ENCODE peak calls at places on chromosomes 13 and 19, in seven cellular contexts. R, J, H, C, W, X and B are unnamed samples.

GRCh38 chr13:106063591-106064308 is 471.7 kb downstream of the EFNB2 start:
- DNase-seq in R (no peak), J (peak), H (no peak), C (peak), W (no peak), X (no peak), B (no peak)

GRCh38 chr19:30073152-30074000 is 131.3 kb downstream of the URI1 start:
- DNase-seq in R (no peak), J (no peak), H (peak), C (no peak), W (no peak), X (peak), B (no peak)

GRCh38 chr13:113064534-113065405 is 40.8 kb upstream of the F7 start:
- DNase-seq in R (peak), J (peak), H (no peak), C (peak), W (no peak), X (no peak), B (no peak)

GRCh38 chr13:25687622-25688225 is 315.9 kb downstream of the ATP8A2 start:
- DNase-seq in R (no peak), J (no peak), H (no peak), C (peak), W (no peak), X (no peak), B (no peak)

GRCh38 chr13:40876020-40876738 is 86.8 kb downstream of the SLC25A15 start:
- DNase-seq in R (no peak), J (no peak), H (no peak), C (no peak), W (no peak), X (no peak), B (no peak)

GRCh38 chr13:70388935-70389334 is 280.7 kb upstream of the KLHL1 start:
- DNase-seq in R (no peak), J (no peak), H (no peak), C (no peak), W (no peak), X (no peak), B (no peak)

GRCh38 chr19:14152713-14153112 is 16.3 kb upstream of the ASF1B start:
- DNase-seq in R (no peak), J (no peak), H (no peak), C (no peak), W (no peak), X (no peak), B (no peak)

GRCh38 chr13:51632643-51633357 is 48.5 kb downstream of the WDFY2 start:
- DNase-seq in R (peak), J (peak), H (no peak), C (no peak), W (no peak), X (no peak), B (no peak)

GRCh38 chr19:5228932-5229777 is 111.5 kb downstream of the PTPRS start:
- DNase-seq in R (no peak), J (no peak), H (no peak), C (peak), W (no peak), X (no peak), B (no peak)

GRCh38 chr19:57099199-57099661 is 20.6 kb upstream of the USP29 start:
- DNase-seq in R (no peak), J (peak), H (no peak), C (peak), W (no peak), X (peak), B (peak)

GRCh38 chr13:100495455-100495854 is 93.1 kb downstream of the GGACT start:
- DNase-seq in R (no peak), J (no peak), H (no peak), C (no peak), W (peak), X (no peak), B (no peak)

GRCh38 chr19:13804830-13805683 is 9.8 kb downstream of the ZSWIM4 start:
- DNase-seq in R (no peak), J (no peak), H (no peak), C (no peak), W (no peak), X (no peak), B (no peak)

GRCh38 chr19:2517881-2518601 is 42.1 kb downstream of the GADD45B start:
- DNase-seq in R (no peak), J (no peak), H (no peak), C (no peak), W (no peak), X (no peak), B (no peak)

GRCh38 chr19:19387108-19387507 is 18.4 kb upstream of the GATAD2A start:
- DNase-seq in R (no peak), J (no peak), H (no peak), C (no peak), W (no peak), X (no peak), B (no peak)

GRCh38 chr19:51075998-51076397 is 6.7 kb downstream of the KLK14 start:
- DNase-seq in R (no peak), J (no peak), H (no peak), C (no peak), W (no peak), X (no peak), B (no peak)

GRCh38 chr19:33449799-33450198 is 71.8 kb downstream of the PEPD start:
- DNase-seq in R (no peak), J (no peak), H (no peak), C (no peak), W (no peak), X (no peak), B (peak)

GRCh38 chr19:5539431-5539833 is 28.3 kb downstream of the TINCR start:
- DNase-seq in R (no peak), J (no peak), H (no peak), C (no peak), W (peak), X (no peak), B (no peak)

GRCh38 chr13:51849145-51850101 is 4.4 kb upstream of the TMEM272 start:
- DNase-seq in R (peak), J (no peak), H (no peak), C (peak), W (no peak), X (no peak), B (no peak)

GRCh38 chr13:30697177-30697953 is 38.0 kb upstream of the ALOX5AP start:
- DNase-seq in R (peak), J (no peak), H (no peak), C (peak), W (no peak), X (no peak), B (no peak)

GRCh38 chr13:30135351-30135750 is 172.0 kb downstream of the KATNAL1 start:
- DNase-seq in R (no peak), J (no peak), H (no peak), C (no peak), W (no peak), X (no peak), B (no peak)

GRCh38 chr13:33169273-33169980 is 116.1 kb downstream of the STARD13 start:
- DNase-seq in R (no peak), J (peak), H (no peak), C (peak), W (no peak), X (no peak), B (no peak)

GRCh38 chr13:98480915-98481510 is 95.9 kb downstream of the STK24 start:
- DNase-seq in R (peak), J (no peak), H (no peak), C (peak), W (peak), X (peak), B (no peak)

GRCh38 chr13:114064516-114065140 is 67.8 kb downstream of the RASA3 start:
- DNase-seq in R (peak), J (peak), H (no peak), C (peak), W (no peak), X (no peak), B (no peak)

GRCh38 chr19:51799311-51799997 is 4.5 kb downstream of the FPR3 start:
- DNase-seq in R (peak), J (peak), H (no peak), C (peak), W (no peak), X (peak), B (no peak)

GRCh38 chr13:30409911-30410704 is 12.2 kb upstream of the UBE2L5 start:
- DNase-seq in R (no peak), J (peak), H (no peak), C (peak), W (no peak), X (no peak), B (no peak)

GRCh38 chr13:94480672-94481145 is 1.2 kb upstream of the DCT start:
- DNase-seq in R (peak), J (peak), H (no peak), C (peak), W (peak), X (no peak), B (no peak)

GRCh38 chr19:4811328-4812131 is 20.0 kb downstream of the TICAM1 start:
- DNase-seq in R (peak), J (peak), H (peak), C (peak), W (peak), X (peak), B (peak)

GRCh38 chr19:45130888-45131615 is 29.7 kb downstream of the NKPD1 start:
- DNase-seq in R (no peak), J (peak), H (no peak), C (no peak), W (peak), X (no peak), B (peak)

GRCh38 chr13:76845865-76846264 is 40.3 kb downstream of the KCTD12 start:
- DNase-seq in R (no peak), J (no peak), H (no peak), C (no peak), W (no peak), X (no peak), B (no peak)

GRCh38 chr13:40069173-40070044 is 413.9 kb downstream of the COG6 start:
- DNase-seq in R (peak), J (peak), H (peak), C (peak), W (peak), X (peak), B (peak)

GRCh38 chr19:1591421-1592022 is 1.1 kb downstream of the MBD3 start:
- DNase-seq in R (no peak), J (no peak), H (no peak), C (peak), W (peak), X (no peak), B (no peak)

GRCh38 chr19:50417850-50418185 is 920 bp upstream of the SPIB start:
- DNase-seq in R (no peak), J (no peak), H (no peak), C (no peak), W (no peak), X (no peak), B (no peak)

GRCh38 chr13:40452741-40453665 is 213.4 kb downstream of the FOXO1 start:
- DNase-seq in R (peak), J (peak), H (no peak), C (no peak), W (no peak), X (peak), B (no peak)